ENCODE peak calls at places on chromosome 1, in five cellular contexts. One of them, this sample, is unnamed. For H3K4me1, the result is how much of the 10 kb centered on the place peaks cover.

GRCh38 chr1:10755977-10756521 is 40.4 kb downstream of the CASZ1 start:
- DNase-seq in right atrium auricular region: no peak
- DNase-seq in OCI-LY7: peak
- DNase-seq in iPS DF 6.9: no peak
- DNase-seq in left ventricle myocardium inferior: peak
- DNase-seq in this sample: peak

GRCh38 chr1:197268012-197268411 is at the start of gene CRB1:
- DNase-seq in right atrium auricular region: no peak
- DNase-seq in left ventricle myocardium inferior: no peak
- DNase-seq in OCI-LY7: peak
- DNase-seq in iPS DF 6.9: no peak
- DNase-seq in this sample: no peak

GRCh38 chr1:46466477-46467182 is 23.0 kb upstream of the DMBX1 start:
- DNase-seq in iPS DF 6.9: no peak
- DNase-seq in OCI-LY7: no peak
- DNase-seq in left ventricle myocardium inferior: peak
- DNase-seq in right atrium auricular region: no peak
- DNase-seq in this sample: no peak

GRCh38 chr1:184118051-184118450 is 66.5 kb downstream of the TSEN15 start:
- DNase-seq in iPS DF 6.9: no peak
- DNase-seq in right atrium auricular region: no peak
- DNase-seq in left ventricle myocardium inferior: no peak
- DNase-seq in OCI-LY7: no peak
- DNase-seq in this sample: no peak

GRCh38 chr1:32172621-32173245 is 6.7 kb upstream of the TXLNA start:
- DNase-seq in OCI-LY7: peak
- DNase-seq in right atrium auricular region: no peak
- DNase-seq in left ventricle myocardium inferior: no peak
- DNase-seq in iPS DF 6.9: no peak
- DNase-seq in this sample: no peak

GRCh38 chr1:117686907-117687306 is 81.1 kb downstream of the TENT5C start:
- DNase-seq in iPS DF 6.9: no peak
- DNase-seq in OCI-LY7: no peak
- DNase-seq in right atrium auricular region: peak
- DNase-seq in left ventricle myocardium inferior: no peak
- DNase-seq in this sample: no peak

GRCh38 chr1:85850238-85850637 is 142.0 kb upstream of the ZNHIT6 start:
- DNase-seq in OCI-LY7: no peak
- DNase-seq in right atrium auricular region: no peak
- DNase-seq in left ventricle myocardium inferior: no peak
- DNase-seq in iPS DF 6.9: no peak
- DNase-seq in this sample: no peak

GRCh38 chr1:11207898-11208611 is 18.9 kb downstream of the ANGPTL7 start:
- DNase-seq in iPS DF 6.9: no peak
- DNase-seq in OCI-LY7: no peak
- DNase-seq in left ventricle myocardium inferior: peak
- DNase-seq in right atrium auricular region: no peak
- DNase-seq in this sample: no peak

GRCh38 chr1:84225636-84226035 is 75.9 kb upstream of the SAMD13 start:
- DNase-seq in OCI-LY7: peak
- DNase-seq in left ventricle myocardium inferior: no peak
- DNase-seq in right atrium auricular region: no peak
- DNase-seq in iPS DF 6.9: no peak
- DNase-seq in this sample: no peak

GRCh38 chr1:42173155-42173933 is 8.8 kb upstream of the GUCA2A start:
- DNase-seq in right atrium auricular region: no peak
- DNase-seq in OCI-LY7: peak
- DNase-seq in left ventricle myocardium inferior: peak
- DNase-seq in iPS DF 6.9: peak
- DNase-seq in this sample: peak

GRCh38 chr1:243917177-243917862 is 67.3 kb upstream of the AKT3 start:
- DNase-seq in right atrium auricular region: peak
- DNase-seq in OCI-LY7: no peak
- DNase-seq in left ventricle myocardium inferior: peak
- DNase-seq in iPS DF 6.9: no peak
- DNase-seq in this sample: peak

GRCh38 chr1:3319874-3320245 is 134.6 kb upstream of the ARHGEF16 start:
- DNase-seq in OCI-LY7: peak
- DNase-seq in iPS DF 6.9: peak
- DNase-seq in right atrium auricular region: peak
- DNase-seq in left ventricle myocardium inferior: no peak
- DNase-seq in this sample: no peak

GRCh38 chr1:1123581-1124507 is 8.0 kb upstream of the C1orf159 start:
- DNase-seq in left ventricle myocardium inferior: no peak
- DNase-seq in right atrium auricular region: no peak
- DNase-seq in iPS DF 6.9: no peak
- DNase-seq in OCI-LY7: no peak
- DNase-seq in this sample: peak

GRCh38 chr1:116001739-116002487 is 25.6 kb downstream of the SLC22A15 start:
- DNase-seq in iPS DF 6.9: no peak
- DNase-seq in right atrium auricular region: no peak
- DNase-seq in left ventricle myocardium inferior: no peak
- DNase-seq in OCI-LY7: no peak
- DNase-seq in this sample: no peak

GRCh38 chr1:93814059-93814794 is 64.8 kb downstream of the DNTTIP2 start:
- DNase-seq in OCI-LY7: peak
- DNase-seq in left ventricle myocardium inferior: no peak
- DNase-seq in iPS DF 6.9: peak
- DNase-seq in right atrium auricular region: peak
- DNase-seq in this sample: no peak

GRCh38 chr1:183417691-183418491 is at the start of gene NMNAT2:
- DNase-seq in OCI-LY7: no peak
- DNase-seq in right atrium auricular region: no peak
- DNase-seq in left ventricle myocardium inferior: no peak
- DNase-seq in iPS DF 6.9: peak
- DNase-seq in this sample: peak

GRCh38 chr1:33366766-33367487 is 46.0 kb upstream of the A3GALT2 start:
- DNase-seq in OCI-LY7: no peak
- DNase-seq in right atrium auricular region: no peak
- DNase-seq in iPS DF 6.9: no peak
- DNase-seq in left ventricle myocardium inferior: no peak
- DNase-seq in this sample: no peak

GRCh38 chr1:85584264-85584781 is 3.8 kb downstream of the CCN1 start:
- DNase-seq in left ventricle myocardium inferior: no peak
- DNase-seq in OCI-LY7: no peak
- DNase-seq in right atrium auricular region: no peak
- DNase-seq in iPS DF 6.9: no peak
- DNase-seq in this sample: no peak

GRCh38 chr1:224333939-224334701 is 4.1 kb upstream of the NVL start:
- DNase-seq in left ventricle myocardium inferior: no peak
- DNase-seq in right atrium auricular region: no peak
- DNase-seq in OCI-LY7: no peak
- DNase-seq in iPS DF 6.9: no peak
- DNase-seq in this sample: no peak

GRCh38 chr1:244920911-244921310 is 56.6 kb upstream of the HNRNPU start:
- DNase-seq in left ventricle myocardium inferior: no peak
- DNase-seq in right atrium auricular region: no peak
- DNase-seq in OCI-LY7: peak
- DNase-seq in iPS DF 6.9: no peak
- DNase-seq in this sample: no peak

GRCh38 chr1:232111616-232112015 is 485.0 kb downstream of the DISC1 start:
- DNase-seq in iPS DF 6.9: no peak
- DNase-seq in OCI-LY7: no peak
- DNase-seq in right atrium auricular region: no peak
- DNase-seq in left ventricle myocardium inferior: no peak
- DNase-seq in this sample: no peak

GRCh38 chr1:42684139-42684538 is 1.9 kb downstream of the YBX1 start:
- DNase-seq in left ventricle myocardium inferior: no peak
- DNase-seq in OCI-LY7: peak
- DNase-seq in right atrium auricular region: no peak
- DNase-seq in iPS DF 6.9: no peak
- DNase-seq in this sample: no peak

GRCh38 chr1:206709322-206709721 is 24.6 kb downstream of the MAPKAPK2 start:
- DNase-seq in OCI-LY7: no peak
- DNase-seq in iPS DF 6.9: no peak
- DNase-seq in left ventricle myocardium inferior: no peak
- DNase-seq in right atrium auricular region: no peak
- DNase-seq in this sample: no peak

GRCh38 chr1:19657511-19657910 is 7.2 kb upstream of the HTR6 start:
- DNase-seq in right atrium auricular region: no peak
- DNase-seq in iPS DF 6.9: no peak
- DNase-seq in left ventricle myocardium inferior: no peak
- DNase-seq in OCI-LY7: no peak
- DNase-seq in this sample: no peak

GRCh38 chr1:2921970-2922686 is 99.1 kb upstream of the ACTRT2 start:
- DNase-seq in right atrium auricular region: no peak
- DNase-seq in left ventricle myocardium inferior: no peak
- DNase-seq in OCI-LY7: peak
- DNase-seq in iPS DF 6.9: no peak
- DNase-seq in this sample: no peak

GRCh38 chr1:204366759-204367158 is 7.0 kb upstream of the PLEKHA6 start:
- DNase-seq in left ventricle myocardium inferior: no peak
- DNase-seq in iPS DF 6.9: no peak
- DNase-seq in OCI-LY7: peak
- DNase-seq in right atrium auricular region: no peak
- DNase-seq in this sample: no peak

GRCh38 chr1:191851799-191852595 is 306.3 kb upstream of the RGS18 start:
- DNase-seq in right atrium auricular region: no peak
- DNase-seq in OCI-LY7: no peak
- DNase-seq in iPS DF 6.9: no peak
- DNase-seq in left ventricle myocardium inferior: no peak
- DNase-seq in this sample: no peak

GRCh38 chr1:159916240-159917051 is 8.9 kb downstream of the TAGLN2 start:
- DNase-seq in iPS DF 6.9: no peak
- DNase-seq in left ventricle myocardium inferior: no peak
- DNase-seq in OCI-LY7: no peak
- DNase-seq in right atrium auricular region: no peak
- DNase-seq in this sample: no peak

GRCh38 chr1:82185084-82185483 is 384.4 kb downstream of the ADGRL2 start:
- DNase-seq in left ventricle myocardium inferior: no peak
- DNase-seq in iPS DF 6.9: no peak
- DNase-seq in OCI-LY7: no peak
- DNase-seq in right atrium auricular region: no peak
- DNase-seq in this sample: no peak

GRCh38 chr1:226597616-226598454 is 49.3 kb downstream of the STUM start:
- DNase-seq in left ventricle myocardium inferior: no peak
- DNase-seq in OCI-LY7: peak
- DNase-seq in right atrium auricular region: no peak
- DNase-seq in iPS DF 6.9: no peak
- DNase-seq in this sample: no peak

GRCh38 chr1:90340604-90341003 is 345.7 kb downstream of the ZNF326 start:
- DNase-seq in left ventricle myocardium inferior: no peak
- DNase-seq in OCI-LY7: no peak
- DNase-seq in right atrium auricular region: no peak
- DNase-seq in iPS DF 6.9: no peak
- DNase-seq in this sample: no peak

GRCh38 chr1:44500181-44501021 is 95.3 kb downstream of the RNF220 start:
- DNase-seq in OCI-LY7: no peak
- DNase-seq in left ventricle myocardium inferior: no peak
- DNase-seq in iPS DF 6.9: no peak
- DNase-seq in right atrium auricular region: no peak
- DNase-seq in this sample: no peak

GRCh38 chr1:228944991-228945390 is 209.7 kb downstream of the RHOU start:
- DNase-seq in OCI-LY7: no peak
- DNase-seq in left ventricle myocardium inferior: no peak
- DNase-seq in right atrium auricular region: peak
- DNase-seq in iPS DF 6.9: no peak
- DNase-seq in this sample: no peak

GRCh38 chr1:43968348-43968948 is 1.4 kb upstream of the DPH2 start:
- DNase-seq in iPS DF 6.9: no peak
- DNase-seq in right atrium auricular region: no peak
- DNase-seq in OCI-LY7: no peak
- DNase-seq in left ventricle myocardium inferior: no peak
- DNase-seq in this sample: no peak

GRCh38 chr1:98323396-98323795 is 338.1 kb upstream of the SNX7 start:
- DNase-seq in iPS DF 6.9: no peak
- DNase-seq in left ventricle myocardium inferior: no peak
- DNase-seq in right atrium auricular region: no peak
- DNase-seq in OCI-LY7: no peak
- DNase-seq in this sample: no peak

GRCh38 chr1:167022384-167022783 is 33.3 kb downstream of the MAEL start:
- DNase-seq in OCI-LY7: no peak
- DNase-seq in right atrium auricular region: no peak
- DNase-seq in iPS DF 6.9: no peak
- DNase-seq in left ventricle myocardium inferior: no peak
- DNase-seq in this sample: no peak
- H3K4me3 ChIP-seq in OCI-LY7: no peak
- H3K4me3 ChIP-seq in right atrium auricular region: no peak
- H3K4me3 ChIP-seq in iPS DF 6.9: no peak
- H3K4me3 ChIP-seq in left ventricle myocardium inferior: no peak
- H3K4me3 ChIP-seq in this sample: no peak

GRCh38 chr1:25672763-25673409 is 56.3 kb downstream of the MAN1C1 start:
- DNase-seq in OCI-LY7: no peak
- DNase-seq in left ventricle myocardium inferior: no peak
- DNase-seq in iPS DF 6.9: no peak
- DNase-seq in right atrium auricular region: no peak
- DNase-seq in this sample: no peak

GRCh38 chr1:25675729-25676476 is 59.3 kb downstream of the MAN1C1 start:
- DNase-seq in left ventricle myocardium inferior: no peak
- DNase-seq in right atrium auricular region: no peak
- DNase-seq in iPS DF 6.9: no peak
- DNase-seq in OCI-LY7: peak
- DNase-seq in this sample: no peak

GRCh38 chr1:25676488-25676887 is 59.9 kb downstream of the MAN1C1 start:
- DNase-seq in right atrium auricular region: no peak
- DNase-seq in left ventricle myocardium inferior: no peak
- DNase-seq in OCI-LY7: no peak
- DNase-seq in iPS DF 6.9: no peak
- DNase-seq in this sample: no peak

GRCh38 chr1:25673456-25673855 is 56.9 kb downstream of the MAN1C1 start:
- DNase-seq in iPS DF 6.9: no peak
- DNase-seq in right atrium auricular region: no peak
- DNase-seq in left ventricle myocardium inferior: no peak
- DNase-seq in OCI-LY7: no peak
- DNase-seq in this sample: no peak

GRCh38 chr1:25673962-25674928 is 57.7 kb downstream of the MAN1C1 start:
- DNase-seq in iPS DF 6.9: no peak
- DNase-seq in OCI-LY7: no peak
- DNase-seq in right atrium auricular region: no peak
- DNase-seq in left ventricle myocardium inferior: no peak
- DNase-seq in this sample: no peak
- H3K4me1 ChIP-seq in iPS DF 6.9: under half
- H3K4me1 ChIP-seq in OCI-LY7: under half
- H3K4me1 ChIP-seq in right atrium auricular region: under half
- H3K4me1 ChIP-seq in left ventricle myocardium inferior: half or more
- H3K4me1 ChIP-seq in this sample: under half

GRCh38 chr1:8003431-8004112 is 22.5 kb downstream of the ERRFI1 start:
- DNase-seq in OCI-LY7: no peak
- DNase-seq in left ventricle myocardium inferior: no peak
- DNase-seq in right atrium auricular region: no peak
- DNase-seq in iPS DF 6.9: no peak
- DNase-seq in this sample: no peak
- H3K27ac ChIP-seq in OCI-LY7: no peak
- H3K27ac ChIP-seq in left ventricle myocardium inferior: peak
- H3K27ac ChIP-seq in right atrium auricular region: peak
- H3K27ac ChIP-seq in iPS DF 6.9: no peak
- H3K27ac ChIP-seq in this sample: peak

GRCh38 chr1:149845416-149845815 is 54.0 kb upstream of the BOLA1 start:
- DNase-seq in OCI-LY7: peak
- DNase-seq in right atrium auricular region: no peak
- DNase-seq in iPS DF 6.9: no peak
- DNase-seq in left ventricle myocardium inferior: no peak
- DNase-seq in this sample: no peak
- H3K4me3 ChIP-seq in OCI-LY7: peak
- H3K4me3 ChIP-seq in right atrium auricular region: no peak
- H3K4me3 ChIP-seq in iPS DF 6.9: no peak
- H3K4me3 ChIP-seq in left ventricle myocardium inferior: no peak
- H3K4me3 ChIP-seq in this sample: no peak

This sample was measured in lower lobe of right lung.